ENCODE peak calls at places on chromosomes 16 and 17, in nine cellular contexts. One of them, this sample, is unnamed.

GRCh38 chr17:17568772-17569195 is 22.7 kb downstream of the PEMT start:
- DNase-seq in AG04450: no peak
- DNase-seq in naive thymus-derived CD8-positive, alpha-beta T cell: no peak
- DNase-seq in Right ventricle myocardium superior: peak
- DNase-seq in activated naive CD8-positive, alpha-beta T cell treated with anti-CD3 and anti-CD28 coated beads, Interleukin-2, amount 50 U/mL, for 24 hours: peak
- DNase-seq in WTC11: peak
- DNase-seq in posterior vena cava: no peak
- DNase-seq in ovary: peak
- DNase-seq in NAMALWA: peak
- DNase-seq in this sample: peak

GRCh38 chr16:69709456-69710084 is 16.8 kb downstream of the NQO1 start:
- DNase-seq in AG04450: no peak
- DNase-seq in naive thymus-derived CD8-positive, alpha-beta T cell: no peak
- DNase-seq in Right ventricle myocardium superior: no peak
- DNase-seq in activated naive CD8-positive, alpha-beta T cell treated with anti-CD3 and anti-CD28 coated beads, Interleukin-2, amount 50 U/mL, for 24 hours: no peak
- DNase-seq in WTC11: no peak
- DNase-seq in posterior vena cava: no peak
- DNase-seq in ovary: no peak
- DNase-seq in NAMALWA: peak
- DNase-seq in this sample: peak

GRCh38 chr17:76716146-76716833 is 5.5 kb upstream of the MXRA7 start:
- DNase-seq in AG04450: peak
- DNase-seq in naive thymus-derived CD8-positive, alpha-beta T cell: peak
- DNase-seq in Right ventricle myocardium superior: peak
- DNase-seq in activated naive CD8-positive, alpha-beta T cell treated with anti-CD3 and anti-CD28 coated beads, Interleukin-2, amount 50 U/mL, for 24 hours: peak
- DNase-seq in WTC11: no peak
- DNase-seq in posterior vena cava: peak
- DNase-seq in ovary: peak
- DNase-seq in NAMALWA: no peak
- DNase-seq in this sample: no peak

GRCh38 chr17:61774724-61775123 is 88.6 kb downstream of the BRIP1 start:
- DNase-seq in AG04450: no peak
- DNase-seq in naive thymus-derived CD8-positive, alpha-beta T cell: no peak
- DNase-seq in Right ventricle myocardium superior: no peak
- DNase-seq in activated naive CD8-positive, alpha-beta T cell treated with anti-CD3 and anti-CD28 coated beads, Interleukin-2, amount 50 U/mL, for 24 hours: no peak
- DNase-seq in WTC11: no peak
- DNase-seq in posterior vena cava: no peak
- DNase-seq in ovary: no peak
- DNase-seq in NAMALWA: no peak
- DNase-seq in this sample: no peak

GRCh38 chr17:29059281-29059680 is 16.3 kb downstream of the PIPOX start:
- DNase-seq in AG04450: peak
- DNase-seq in naive thymus-derived CD8-positive, alpha-beta T cell: no peak
- DNase-seq in Right ventricle myocardium superior: no peak
- DNase-seq in activated naive CD8-positive, alpha-beta T cell treated with anti-CD3 and anti-CD28 coated beads, Interleukin-2, amount 50 U/mL, for 24 hours: no peak
- DNase-seq in WTC11: no peak
- DNase-seq in posterior vena cava: no peak
- DNase-seq in ovary: no peak
- DNase-seq in NAMALWA: no peak
- DNase-seq in this sample: no peak

GRCh38 chr17:71633391-71633849 is 487.4 kb upstream of the SOX9 start:
- DNase-seq in AG04450: peak
- DNase-seq in naive thymus-derived CD8-positive, alpha-beta T cell: no peak
- DNase-seq in Right ventricle myocardium superior: no peak
- DNase-seq in activated naive CD8-positive, alpha-beta T cell treated with anti-CD3 and anti-CD28 coated beads, Interleukin-2, amount 50 U/mL, for 24 hours: no peak
- DNase-seq in WTC11: no peak
- DNase-seq in posterior vena cava: no peak
- DNase-seq in ovary: no peak
- DNase-seq in NAMALWA: no peak
- DNase-seq in this sample: no peak

GRCh38 chr17:3978421-3979275 is 14.4 kb upstream of the ATP2A3 start:
- DNase-seq in AG04450: no peak
- DNase-seq in naive thymus-derived CD8-positive, alpha-beta T cell: no peak
- DNase-seq in Right ventricle myocardium superior: no peak
- DNase-seq in activated naive CD8-positive, alpha-beta T cell treated with anti-CD3 and anti-CD28 coated beads, Interleukin-2, amount 50 U/mL, for 24 hours: no peak
- DNase-seq in WTC11: no peak
- DNase-seq in posterior vena cava: no peak
- DNase-seq in ovary: no peak
- DNase-seq in NAMALWA: no peak
- DNase-seq in this sample: no peak

GRCh38 chr17:59848778-59849177 is 44.0 kb downstream of the TUBD1 start:
- DNase-seq in AG04450: no peak
- DNase-seq in naive thymus-derived CD8-positive, alpha-beta T cell: no peak
- DNase-seq in Right ventricle myocardium superior: peak
- DNase-seq in activated naive CD8-positive, alpha-beta T cell treated with anti-CD3 and anti-CD28 coated beads, Interleukin-2, amount 50 U/mL, for 24 hours: peak
- DNase-seq in WTC11: no peak
- DNase-seq in posterior vena cava: peak
- DNase-seq in ovary: no peak
- DNase-seq in NAMALWA: peak
- DNase-seq in this sample: peak

This sample was measured in GM12865.